ENCODE peak calls at places on chromosome X, in seven cellular contexts. Q, E, A, M, L, Z and N are unnamed samples.

GRCh38 chrX:153878969-153879653 is 6.9 kb downstream of the L1CAM start:
- DNase-seq in L (no peak), Z (no peak), E (no peak), A (peak), Q (no peak), M (no peak), N (no peak)

GRCh38 chrX:68428431-68428830 is 4.9 kb downstream of the OPHN1 start:
- DNase-seq in E (no peak), Q (peak), M (no peak), Z (peak), L (no peak), A (no peak), N (no peak)

GRCh38 chrX:147838465-147839131 is 73.1 kb upstream of the FMR1 start:
- DNase-seq in L (no peak), A (no peak), M (no peak), Z (no peak), E (no peak), Q (peak), N (no peak)

GRCh38 chrX:66833426-66833825 is 194.5 kb upstream of the EDA2R start:
- DNase-seq in A (no peak), L (no peak), M (no peak), E (no peak), Q (no peak), Z (no peak), N (no peak)

GRCh38 chrX:3262906-3263305 is 83.5 kb downstream of the MXRA5 start:
- DNase-seq in A (no peak), Q (peak), L (no peak), E (peak), M (no peak), Z (peak), N (peak)

GRCh38 chrX:23525531-23525930 is 141.8 kb upstream of the PRDX4 start:
- DNase-seq in Q (no peak), E (no peak), M (no peak), L (no peak), A (no peak), Z (no peak), N (no peak)

GRCh38 chrX:81728622-81729021 is 526.7 kb downstream of the SH3BGRL start:
- DNase-seq in M (no peak), E (no peak), L (no peak), Q (no peak), Z (no peak), A (no peak), N (no peak)

GRCh38 chrX:65997978-65998717 is 41.7 kb downstream of the VSIG4 start:
- DNase-seq in L (no peak), M (no peak), A (no peak), Q (no peak), Z (no peak), E (no peak), N (no peak)

GRCh38 chrX:15087747-15088146 is 182.1 kb downstream of the ASB9 start:
- DNase-seq in Q (no peak), A (no peak), M (no peak), Z (no peak), L (no peak), E (no peak), N (no peak)

GRCh38 chrX:101803451-101803850 is 128.4 kb downstream of the ZMAT1 start:
- DNase-seq in A (peak), Z (peak), E (no peak), L (no peak), M (no peak), Q (peak), N (no peak)

GRCh38 chrX:25015486-25016360 is at the start of gene ARX:
- DNase-seq in Q (peak), L (no peak), E (no peak), A (peak), M (no peak), Z (peak), N (peak)

GRCh38 chrX:66022742-66023725 is 16.8 kb downstream of the VSIG4 start:
- DNase-seq in A (peak), E (no peak), Z (no peak), L (no peak), Q (peak), M (no peak), N (no peak)

GRCh38 chrX:115625577-115626301 is 64.8 kb downstream of the PLS3 start:
- DNase-seq in L (no peak), Q (peak), A (no peak), E (no peak), Z (peak), M (no peak), N (no peak)

GRCh38 chrX:16033336-16033735 is 90.0 kb upstream of the GRPR start:
- DNase-seq in A (no peak), L (no peak), M (no peak), Z (peak), E (no peak), Q (peak), N (no peak)

GRCh38 chrX:144637731-144638130 is 609.6 kb upstream of the SPANXN1 start:
- DNase-seq in M (no peak), E (no peak), A (no peak), Z (no peak), L (no peak), Q (peak), N (no peak)

GRCh38 chrX:131895002-131895401 is 128.1 kb upstream of the STK26 start:
- DNase-seq in E (no peak), A (no peak), Z (peak), L (no peak), M (no peak), Q (peak), N (no peak)

GRCh38 chrX:10832103-10832502 is 211.7 kb upstream of the MID1 start:
- DNase-seq in E (no peak), A (no peak), L (no peak), Z (no peak), M (no peak), Q (no peak), N (no peak)

GRCh38 chrX:136660896-136661295 is 12.9 kb downstream of the CD40LG start:
- DNase-seq in Q (no peak), A (no peak), E (no peak), L (no peak), Z (no peak), M (no peak), N (no peak)

GRCh38 chrX:152635941-152636340 is 1.8 kb upstream of the GABRQ start:
- DNase-seq in E (no peak), A (peak), M (no peak), L (no peak), Z (peak), Q (peak), N (peak)

GRCh38 chrX:153582896-153583295 is 16.0 kb downstream of the CCNQ start:
- DNase-seq in A (no peak), L (no peak), Q (peak), Z (peak), E (no peak), M (no peak), N (no peak)

GRCh38 chrX:45815389-45815788 is 614.7 kb upstream of the DIPK2B start:
- DNase-seq in L (no peak), E (no peak), M (no peak), Z (peak), Q (no peak), A (no peak), N (no peak)

GRCh38 chrX:153735274-153735673 is 10.6 kb downstream of the ABCD1 start:
- DNase-seq in Z (peak), E (no peak), Q (no peak), A (no peak), M (no peak), L (no peak), N (no peak)

GRCh38 chrX:148265829-148266228 is 234.6 kb upstream of the AFF2 start:
- DNase-seq in M (no peak), Q (no peak), Z (no peak), E (no peak), L (no peak), A (no peak), N (no peak)

GRCh38 chrX:150765782-150766350 is 72.7 kb downstream of the MTMR1 start:
- DNase-seq in Q (no peak), M (no peak), Z (peak), L (no peak), A (peak), E (no peak), N (no peak)

GRCh38 chrX:154596290-154596929 is 11.5 kb downstream of the CTAG1A start:
- DNase-seq in M (no peak), L (no peak), E (peak), A (peak), Z (peak), Q (peak), N (peak)

GRCh38 chrX:49308604-49309269 is 5.3 kb downstream of the GAGE10 start:
- DNase-seq in L (no peak), M (no peak), E (no peak), A (no peak), Z (no peak), Q (peak), N (no peak)

GRCh38 chrX:37825225-37825842 is 22.0 kb downstream of the DYNLT3 start:
- DNase-seq in E (no peak), M (peak), Z (no peak), Q (peak), L (peak), A (peak), N (no peak)

GRCh38 chrX:925652-926061 is 286.8 kb downstream of the CRLF2 start:
- DNase-seq in E (no peak), Z (no peak), L (peak), M (no peak), A (no peak), Q (no peak), N (no peak)

GRCh38 chrX:150450519-150451177 is 87.5 kb downstream of the MAMLD1 start:
- DNase-seq in A (no peak), M (no peak), L (no peak), Z (no peak), Q (no peak), E (no peak), N (no peak)

GRCh38 chrX:78839711-78840110 is 92.2 kb downstream of the LPAR4 start:
- DNase-seq in Z (no peak), A (peak), Q (no peak), M (no peak), L (no peak), E (no peak), N (no peak)

GRCh38 chrX:52811065-52811625 is at the start of gene XAGE5:
- DNase-seq in A (no peak), Q (no peak), Z (no peak), L (no peak), M (no peak), E (no peak), N (no peak)

GRCh38 chrX:119638725-119639471 is 32.7 kb upstream of the NKRF start:
- DNase-seq in L (no peak), A (no peak), M (no peak), Q (peak), E (no peak), Z (no peak), N (no peak)

GRCh38 chrX:67720344-67720743 is 176.5 kb downstream of the AR start:
- DNase-seq in E (no peak), Q (no peak), M (no peak), Z (peak), L (no peak), A (no peak), N (no peak)

GRCh38 chrX:138945219-138945618 is 233.7 kb upstream of the FGF13 start:
- DNase-seq in M (no peak), Q (no peak), Z (peak), E (no peak), A (no peak), L (no peak), N (no peak)

GRCh38 chrX:9293051-9293496 is 171.8 kb upstream of the TBL1X start:
- DNase-seq in Z (no peak), Q (no peak), M (no peak), E (no peak), L (no peak), A (peak), N (no peak)

GRCh38 chrX:78950157-78950556 is 5.0 kb downstream of the P2RY10 start:
- DNase-seq in E (no peak), Z (no peak), M (no peak), L (no peak), A (no peak), Q (no peak), N (no peak)

GRCh38 chrX:47497274-47497673 is 14.3 kb upstream of the ZNF41 start:
- DNase-seq in L (no peak), A (no peak), Z (peak), M (no peak), Q (peak), E (no peak), N (no peak)
- TF ChIP-seq CTCF in L (no peak), A (peak), Z (peak), M (no peak), Q (peak), E (peak), N (peak)

GRCh38 chrX:39506131-39506530 is 591.6 kb downstream of the BCOR start:
- DNase-seq in Q (no peak), Z (no peak), E (no peak), A (no peak), L (no peak), M (no peak), N (no peak)
- H3K4me3 ChIP-seq in Q (no peak), Z (no peak), E (no peak), A (no peak), L (no peak), M (no peak), N (no peak)

DNA sequence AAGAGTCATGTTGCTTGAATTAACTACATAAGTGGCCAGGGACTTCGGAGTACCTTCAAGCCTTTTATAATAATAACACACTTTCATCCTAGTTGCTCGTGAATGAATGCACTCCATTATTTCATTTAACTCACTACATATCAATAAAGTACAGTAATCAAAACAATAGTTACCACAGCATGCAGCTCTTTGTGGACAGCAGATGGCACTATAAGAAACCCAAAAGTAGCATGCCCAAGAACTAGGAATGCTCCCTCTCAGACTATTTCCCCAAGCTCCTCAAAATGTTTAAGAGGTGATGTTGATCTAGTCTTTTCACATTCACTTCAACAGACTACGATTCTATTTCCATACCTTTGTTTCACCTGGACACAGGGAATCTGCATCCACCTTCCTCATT is 500.8 kb upstream of the DIAPH2 start:
- DNase-seq in A (no peak), Z (no peak), L (no peak), Q (peak), M (no peak), E (no peak), N (no peak)
- TF ChIP-seq CTCF in A (peak), Z (peak), L (no peak), Q (peak), M (no peak), E (peak), N (peak)

DNA sequence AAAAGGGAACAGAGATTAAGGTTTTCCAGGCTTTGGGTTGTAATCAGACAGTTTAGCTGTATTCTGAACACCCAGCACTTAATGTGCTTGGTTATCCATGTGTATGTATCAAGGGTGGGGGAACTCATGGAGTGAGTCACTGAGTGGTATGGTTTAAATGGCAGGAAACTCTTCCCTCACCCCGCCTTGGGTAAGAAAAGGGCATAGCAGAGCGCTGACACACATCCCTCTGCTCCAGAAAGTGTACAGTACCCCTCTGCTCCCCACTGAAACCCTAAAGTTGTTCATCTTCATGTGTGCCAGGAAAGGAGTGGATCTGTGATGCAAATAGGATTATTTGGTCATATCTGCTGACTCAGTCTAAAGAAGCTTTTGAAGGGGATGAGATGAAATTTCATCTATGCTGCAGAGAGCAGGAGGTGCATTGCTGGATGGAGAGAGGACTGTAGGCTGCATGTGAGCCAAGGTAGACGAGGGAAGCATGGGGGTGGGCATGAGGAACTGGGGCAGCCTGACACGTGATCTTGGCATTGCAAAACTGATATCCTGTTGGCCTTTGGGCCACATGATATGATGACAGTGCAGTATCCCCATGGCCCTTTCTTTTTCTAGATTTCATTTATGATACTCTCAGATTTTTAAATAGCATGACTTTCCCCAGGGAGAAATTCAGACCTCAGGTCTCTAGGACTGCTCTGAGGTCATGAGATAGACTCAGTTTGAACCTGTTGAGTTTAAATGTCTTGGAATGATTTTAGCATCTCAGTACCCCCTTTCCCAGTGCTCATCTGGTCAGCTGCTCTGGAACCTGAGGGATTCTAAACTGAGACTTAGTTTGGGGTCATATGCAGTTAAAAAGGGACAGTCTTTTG is 84.8 kb downstream of the TMEM164 start:
- DNase-seq in A (no peak), Q (peak), Z (peak), M (no peak), L (no peak), E (peak), N (peak)
- H3K4me3 ChIP-seq in A (no peak), Q (peak), Z (no peak), M (no peak), L (no peak), E (no peak), N (no peak)

GRCh38 chrX:114581528-114582263 is 2.2 kb upstream of the HTR2C start:
- DNase-seq in L (no peak), M (no peak), E (no peak), A (peak), Z (no peak), Q (no peak), N (no peak)
- TF ChIP-seq CTCF in L (no peak), M (no peak), E (no peak), A (peak), Z (no peak), Q (no peak), N (no peak)